ENCODE peak calls at places on chromosomes 7 and 10, in eight cellular contexts. M, I, N, E, O, C, U and X are unnamed samples. For H3K4me1, the result is how much of the 10 kb centered on the place peaks cover.

GRCh38 chr7:26843696-26844095 is 20.7 kb downstream of the SKAP2 start:
- DNase-seq in C (no peak), E (no peak), I (no peak), U (no peak), N (no peak), M (no peak), O (no peak), X (no peak)

GRCh38 chr10:62024026-62024701 is 122.7 kb downstream of the ARID5B start:
- DNase-seq in M (no peak), I (no peak), U (no peak), O (peak), N (no peak), E (no peak), C (no peak), X (no peak)

GRCh38 chr10:121490906-121491519 is 107.2 kb downstream of the FGFR2 start:
- DNase-seq in C (no peak), E (no peak), U (no peak), M (peak), O (no peak), I (no peak), N (peak), X (no peak)

GRCh38 chr7:137890449-137890916 is 43.7 kb upstream of the DGKI start:
- DNase-seq in U (no peak), M (peak), E (no peak), I (no peak), O (no peak), N (no peak), C (no peak), X (no peak)

GRCh38 chr10:29250066-29250465 is 38.8 kb upstream of the LYZL1 start:
- DNase-seq in O (no peak), M (no peak), U (no peak), N (no peak), I (no peak), E (no peak), C (no peak), X (no peak)

GRCh38 chr7:124480074-124480820 is 285.3 kb downstream of the GPR37 start:
- DNase-seq in E (no peak), U (no peak), M (no peak), I (no peak), O (no peak), C (no peak), N (peak), X (no peak)

GRCh38 chr7:7537711-7538110 is 2.0 kb upstream of the COL28A1 start:
- DNase-seq in N (no peak), M (no peak), I (no peak), U (no peak), E (no peak), C (no peak), O (no peak), X (no peak)

GRCh38 chr10:7272008-7272407 is 138.8 kb downstream of the SFMBT2 start:
- DNase-seq in E (no peak), O (no peak), I (no peak), U (no peak), C (no peak), M (no peak), N (no peak), X (no peak)

GRCh38 chr7:28103984-28104628 is 76.5 kb downstream of the JAZF1 start:
- DNase-seq in C (no peak), N (no peak), O (no peak), U (no peak), I (peak), E (no peak), M (no peak), X (no peak)

GRCh38 chr10:98030093-98030821 is at the start of gene CRTAC1:
- DNase-seq in M (peak), C (peak), N (peak), E (no peak), I (peak), U (peak), O (no peak), X (peak)

GRCh38 chr7:128076831-128077271 is 45.6 kb upstream of the LRRC4 start:
- DNase-seq in M (peak), I (peak), O (peak), N (peak), E (no peak), C (peak), U (peak), X (peak)

GRCh38 chr7:158228986-158229385 is 358.6 kb downstream of the PTPRN2 start:
- DNase-seq in U (no peak), N (no peak), I (no peak), O (no peak), M (no peak), C (no peak), E (no peak), X (no peak)

GRCh38 chr7:97770845-97771244 is 39.0 kb downstream of the TAC1 start:
- DNase-seq in C (no peak), U (no peak), M (no peak), I (no peak), N (no peak), O (peak), E (no peak), X (peak)

GRCh38 chr10:81792729-81793128 is 82.3 kb upstream of the NRG3 start:
- DNase-seq in O (no peak), M (no peak), N (no peak), C (no peak), E (no peak), I (no peak), U (no peak), X (no peak)

GRCh38 chr10:93951905-93952304 is 41.8 kb upstream of the PLCE1 start:
- DNase-seq in M (no peak), I (no peak), U (no peak), E (no peak), C (no peak), O (no peak), N (no peak), X (no peak)

GRCh38 chr7:86629-87028 is 105.7 kb upstream of the FAM20C start:
- DNase-seq in N (no peak), U (peak), E (no peak), C (no peak), O (no peak), M (no peak), I (no peak), X (no peak)

GRCh38 chr7:95411036-95411435 is 14.9 kb upstream of the PON3 start:
- DNase-seq in U (no peak), N (no peak), M (no peak), I (no peak), O (no peak), E (no peak), C (no peak), X (no peak)

GRCh38 chr10:51301644-51302043 is 227.4 kb downstream of the PRKG1 start:
- DNase-seq in O (no peak), C (no peak), E (no peak), M (peak), U (no peak), N (no peak), I (no peak), X (no peak)

GRCh38 chr10:14409247-14409646 is 78.5 kb upstream of the FRMD4A start:
- DNase-seq in M (no peak), I (no peak), O (no peak), N (no peak), E (no peak), U (no peak), C (no peak), X (no peak)

GRCh38 chr10:131573256-131574215 is 262.0 kb upstream of the TCERG1L start:
- DNase-seq in M (no peak), O (no peak), U (no peak), I (no peak), E (no peak), C (no peak), N (no peak), X (peak)

GRCh38 chr7:157700237-157701005 is 363.6 kb downstream of the DNAJB6 start:
- DNase-seq in O (no peak), M (no peak), U (peak), I (no peak), N (peak), C (no peak), E (no peak), X (no peak)

GRCh38 chr10:46020871-46021553 is 9.4 kb downstream of the NCOA4 start:
- DNase-seq in C (no peak), M (no peak), I (no peak), N (no peak), E (no peak), O (no peak), U (no peak), X (no peak)

GRCh38 chr10:78605800-78606350 is 462.9 kb upstream of the ZMIZ1 start:
- DNase-seq in M (no peak), O (peak), I (no peak), E (no peak), N (no peak), C (no peak), U (no peak), X (no peak)

GRCh38 chr10:3397231-3397630 is 224.6 kb upstream of the PITRM1 start:
- DNase-seq in I (no peak), U (no peak), C (no peak), O (no peak), N (no peak), M (no peak), E (no peak), X (no peak)

GRCh38 chr10:43249962-43250624 is 16.8 kb downstream of the RASGEF1A start:
- DNase-seq in O (no peak), N (no peak), C (no peak), E (no peak), M (peak), U (peak), I (no peak), X (no peak)

GRCh38 chr10:61942997-61943457 is 41.5 kb downstream of the ARID5B start:
- DNase-seq in M (no peak), I (no peak), E (no peak), U (no peak), O (no peak), N (no peak), C (no peak), X (no peak)

GRCh38 chr10:130300608-130301025 is 164.4 kb downstream of the GLRX3 start:
- DNase-seq in O (peak), E (no peak), U (peak), I (no peak), M (no peak), C (no peak), N (peak), X (no peak)

GRCh38 chr10:3425713-3426112 is 253.1 kb upstream of the PITRM1 start:
- DNase-seq in U (no peak), E (no peak), N (no peak), C (no peak), O (no peak), M (no peak), I (no peak), X (no peak)

GRCh38 chr7:151115836-151116418 is 29.7 kb downstream of the AGAP3 start:
- DNase-seq in I (no peak), M (no peak), N (peak), O (peak), C (peak), E (no peak), U (peak), X (peak)

GRCh38 chr7:5596896-5597246 is 173.2 kb upstream of the TNRC18 start:
- DNase-seq in O (no peak), C (no peak), E (no peak), I (no peak), N (no peak), M (no peak), U (no peak), X (no peak)
- H3K4me3 ChIP-seq in O (no peak), C (peak), E (no peak), I (no peak), N (no peak), M (no peak), U (no peak), X (no peak)

DNA sequence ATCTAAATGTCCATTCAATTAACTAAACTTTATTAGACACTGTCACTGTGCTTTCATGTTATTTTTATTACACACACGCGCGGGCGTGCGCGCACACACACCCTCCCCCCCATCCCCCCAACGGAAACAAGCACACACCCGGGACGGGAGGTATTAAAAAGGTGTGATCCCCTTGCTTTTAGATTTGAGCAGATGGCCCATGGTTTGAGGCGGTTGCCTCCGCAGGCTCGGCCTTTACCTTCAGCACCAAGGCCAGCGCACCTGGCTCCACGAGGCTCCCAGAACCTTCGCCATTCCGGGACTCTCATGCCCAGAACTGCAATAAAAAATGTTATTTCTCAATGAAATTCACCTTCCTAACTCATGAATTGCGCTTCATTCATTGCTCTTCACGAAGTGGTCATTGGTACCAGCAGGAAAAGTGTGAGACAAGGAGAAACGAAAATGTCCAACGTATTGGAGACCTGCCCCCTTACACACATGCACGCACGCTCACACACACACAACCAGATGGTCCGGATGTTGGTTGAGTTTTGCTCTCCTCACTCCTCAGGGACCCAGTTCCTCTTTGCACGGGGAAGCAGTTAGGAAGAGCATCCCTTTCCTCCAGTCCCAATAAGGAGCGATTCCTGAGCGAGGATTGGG is 20.8 kb upstream of the PTF1A start:
- DNase-seq in E (no peak), I (peak), C (no peak), U (peak), O (no peak), M (no peak), N (peak), X (no peak)
- H3K4me1 ChIP-seq in E (under half), I (under half), C (under half), U (under half), O (under half), M (under half), N (under half), X (under half)

GRCh38 chr7:148704966-148705365 is 6.3 kb downstream of the CUL1 start:
- DNase-seq in M (no peak), E (no peak), C (no peak), U (no peak), O (no peak), N (no peak), I (no peak), X (no peak)

GRCh38 chr7:148709019-148709418 is 10.3 kb downstream of the CUL1 start:
- DNase-seq in O (no peak), M (no peak), E (no peak), I (no peak), C (no peak), U (no peak), N (no peak), X (no peak)

GRCh38 chr7:148711191-148712102 is 12.7 kb downstream of the CUL1 start:
- DNase-seq in E (no peak), I (no peak), C (no peak), M (no peak), N (no peak), U (no peak), O (no peak), X (no peak)

GRCh38 chr7:148706368-148706767 is 7.7 kb downstream of the CUL1 start:
- DNase-seq in N (no peak), O (peak), M (no peak), I (no peak), U (no peak), E (no peak), C (no peak), X (no peak)

DNA sequence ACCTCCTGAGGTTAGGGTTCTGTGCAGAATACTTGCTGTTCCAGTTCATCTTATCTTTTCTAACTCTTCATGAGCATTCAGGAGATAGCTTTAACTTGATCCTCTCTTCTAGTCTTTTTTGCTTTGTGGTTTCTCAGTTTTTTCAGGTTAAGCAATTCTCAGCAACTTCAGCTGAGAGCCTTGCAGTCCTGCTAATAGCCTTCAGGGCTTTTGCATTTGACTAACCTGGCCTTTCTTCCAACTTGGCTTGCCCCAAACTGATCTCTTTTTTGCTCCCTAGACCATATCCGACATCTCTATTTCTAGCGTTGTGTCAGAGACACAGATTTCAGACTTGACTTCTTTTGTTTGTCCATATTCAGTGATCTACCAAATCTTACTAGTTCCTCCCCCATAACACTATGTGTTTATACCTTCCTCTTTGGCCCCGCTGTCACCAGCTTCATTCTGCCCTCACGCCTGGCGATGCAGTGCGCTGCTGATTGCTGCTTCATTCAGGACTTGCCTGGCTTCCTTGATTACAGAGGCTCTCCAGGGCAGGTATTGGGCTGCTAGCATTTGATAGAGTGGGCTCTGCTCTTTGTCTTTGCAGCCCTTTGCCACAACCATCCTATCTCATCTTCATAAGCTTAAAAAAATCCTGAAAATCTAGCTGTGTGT is 9.5 kb downstream of the CUL1 start:
- DNase-seq in N (no peak), O (no peak), M (no peak), U (no peak), E (no peak), I (no peak), C (no peak), X (no peak)
- H3K27ac ChIP-seq in N (no peak), O (no peak), M (no peak), U (no peak), E (no peak), I (no peak), C (no peak), X (no peak)

GRCh38 chr7:2643386-2644229 is 11.8 kb downstream of the TTYH3 start:
- DNase-seq in N (no peak), M (no peak), U (no peak), I (no peak), O (peak), C (peak), E (no peak), X (no peak)

GRCh38 chr7:2639151-2639993 is 7.6 kb downstream of the TTYH3 start:
- DNase-seq in M (no peak), U (no peak), C (no peak), E (no peak), I (no peak), O (no peak), N (no peak), X (no peak)

GRCh38 chr7:2640858-2641257 is 9.1 kb downstream of the TTYH3 start:
- DNase-seq in N (no peak), O (no peak), I (peak), M (no peak), U (no peak), C (no peak), E (no peak), X (no peak)

GRCh38 chr7:2639994-2640830 is 8.4 kb downstream of the TTYH3 start:
- DNase-seq in E (no peak), M (no peak), I (peak), C (peak), N (no peak), O (peak), U (peak), X (no peak)

DNA sequence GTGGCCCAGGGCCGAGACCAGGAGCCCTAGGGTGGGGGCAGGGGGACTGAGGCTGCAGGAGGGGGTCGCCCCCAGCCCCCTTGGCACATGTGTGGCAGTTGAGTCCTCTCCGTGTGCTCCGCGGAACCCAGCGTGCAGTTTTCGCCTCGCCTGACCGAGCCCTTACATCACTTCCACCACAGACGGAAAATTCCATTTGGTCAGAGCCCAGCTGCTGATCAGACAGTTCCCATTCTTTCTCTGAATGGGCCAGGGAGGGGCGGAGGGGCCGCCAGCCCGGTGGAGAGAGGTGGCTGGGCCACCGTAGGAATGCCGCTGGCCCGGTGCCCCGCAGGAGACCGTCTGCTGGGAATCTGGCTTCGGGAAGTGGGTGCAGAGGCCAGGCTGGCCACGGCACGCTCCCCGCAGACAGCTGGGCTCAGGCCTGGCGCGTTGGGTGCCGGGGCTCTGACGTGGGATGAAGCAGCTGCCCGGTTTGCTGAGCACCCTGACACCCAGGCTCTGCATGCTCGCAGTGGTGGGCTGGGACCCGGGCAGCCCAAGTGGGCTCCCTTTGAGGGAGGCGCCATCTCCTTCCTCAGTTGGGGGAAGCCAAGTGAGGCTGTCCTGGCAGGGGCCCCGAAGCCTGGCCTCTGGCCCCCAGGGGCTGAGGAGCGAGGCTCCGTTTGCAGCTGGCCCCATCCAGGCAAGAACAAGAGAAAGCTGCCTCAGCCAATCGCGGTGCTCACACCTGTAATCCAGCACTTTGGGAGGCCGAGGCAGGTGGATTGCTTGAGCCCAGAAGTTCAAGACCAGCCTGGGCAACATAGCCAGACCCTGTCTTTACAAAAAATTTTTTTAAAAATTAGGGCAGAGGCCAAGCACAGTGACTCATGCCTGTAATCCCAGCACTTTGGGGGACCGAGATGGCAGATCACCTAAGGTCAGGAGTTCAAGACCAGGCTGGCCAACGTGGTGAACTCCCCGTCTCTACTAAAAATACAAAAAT is 9.9 kb downstream of the TTYH3 start:
- DNase-seq in E (no peak), C (peak), M (peak), I (peak), O (peak), U (peak), N (peak), X (peak)
- H3K4me3 ChIP-seq in E (no peak), C (no peak), M (peak), I (no peak), O (no peak), U (no peak), N (no peak), X (no peak)